ENCODE peak calls at places on chromosome 2, in nine cellular contexts. U is A549; E is CD8-positive, alpha-beta memory T cell; X is fibroblast of lung; O is AG04450; Y is IMR-90; A is brain microvascular endothelial cell; Q is adrenal gland; Z is cardiac muscle cell. J is an unnamed sample.

GRCh38 chr2:240615830-240616547 is 9.3 kb upstream of the GPR35 start:
- DNase-seq in U (no peak), E (no peak), X (no peak), O (no peak), Y (no peak), A (no peak), Q (peak; percentile 12), Z (no peak), J (no peak)

GRCh38 chr2:60939622-60940021 is 58.2 kb downstream of the REL start:
- DNase-seq in U (no peak), E (no peak), X (no peak), O (no peak), Y (no peak), A (no peak), Q (no peak), Z (no peak), J (no peak)

GRCh38 chr2:29317077-29317517 is 201.9 kb downstream of the CLIP4 start:
- DNase-seq in U (no peak), E (no peak), X (no peak), O (no peak), Y (no peak), A (no peak), Q (no peak), Z (peak; percentile 88), J (no peak)

GRCh38 chr2:133568172-133568571 is at the start of gene NCKAP5:
- DNase-seq in U (peak; percentile 38), E (no peak), X (peak; percentile 67), O (peak; percentile 43), Y (peak; percentile 82), A (peak; percentile 73), Q (no peak), Z (peak; percentile 13), J (no peak)

GRCh38 chr2:203535078-203535783 is at the start of gene RAPH1:
- DNase-seq in U (peak; percentile 77), E (peak; percentile 41), X (peak; percentile 84), O (peak; percentile 30), Y (peak; percentile 82), A (peak; percentile 87), Q (peak; percentile 83), Z (peak; percentile 90), J (peak; percentile 39)

GRCh38 chr2:25417715-25418369 is 76.1 kb upstream of the DNMT3A start:
- DNase-seq in U (no peak), E (no peak), X (no peak), O (no peak), Y (no peak), A (no peak), Q (no peak), Z (no peak), J (no peak)

GRCh38 chr2:96241901-96242611 is 23.7 kb downstream of the TMEM127 start:
- DNase-seq in U (no peak), E (peak; percentile 35), X (peak; percentile 24), O (peak; percentile 39), Y (peak; percentile 86), A (peak; percentile 60), Q (peak; percentile 74), Z (no peak), J (peak; percentile 34)

GRCh38 chr2:158818511-158818910 is 23.4 kb downstream of the DAPL1 start:
- DNase-seq in U (no peak), E (no peak), X (no peak), O (no peak), Y (no peak), A (peak; percentile 57), Q (no peak), Z (no peak), J (no peak)

GRCh38 chr2:46836295-46837111 is 79.1 kb downstream of the MCFD2 start:
- DNase-seq in U (no peak), E (no peak), X (no peak), O (no peak), Y (peak; percentile 73), A (no peak), Q (no peak), Z (no peak), J (no peak)

GRCh38 chr2:99373144-99373543 is 36.0 kb downstream of the EIF5B start:
- DNase-seq in U (no peak), E (no peak), X (no peak), O (no peak), Y (no peak), A (no peak), Q (no peak), Z (no peak), J (no peak)
- H3K4me3 ChIP-seq in U (no peak overlapping the region), E (no peak overlapping the region), X (no peak overlapping the region), O (no peak overlapping the region), Y (no peak overlapping the region), A (no peak overlapping the region), Q (no peak overlapping the region), Z (no peak overlapping the region), J (no peak overlapping the region)

GRCh38 chr2:70103531-70104061 is 16.3 kb downstream of the PCBP1 start:
- DNase-seq in U (no peak), E (peak; percentile 55), X (no peak), O (no peak), Y (no peak), A (no peak), Q (no peak), Z (no peak), J (no peak)
- H3K4me3 ChIP-seq in U (no peak overlapping the region), E (peak overlapping the region; percentile 42), X (no peak overlapping the region), O (no peak overlapping the region), Y (no peak overlapping the region), A (no peak overlapping the region), Q (no peak overlapping the region), Z (no peak overlapping the region), J (peak overlapping the region; percentile 35)

GRCh38 chr2:36554531-36554930 is 43.4 kb downstream of the FEZ2 start:
- DNase-seq in U (no peak), E (no peak), X (no peak), O (no peak), Y (no peak), A (no peak), Q (no peak), Z (no peak), J (no peak)
- H3K4me3 ChIP-seq in U (no peak overlapping the region), E (no peak overlapping the region), X (no peak overlapping the region), O (no peak overlapping the region), Y (no peak overlapping the region), A (no peak overlapping the region), Q (no peak overlapping the region), Z (no peak overlapping the region), J (no peak overlapping the region)

DNA sequence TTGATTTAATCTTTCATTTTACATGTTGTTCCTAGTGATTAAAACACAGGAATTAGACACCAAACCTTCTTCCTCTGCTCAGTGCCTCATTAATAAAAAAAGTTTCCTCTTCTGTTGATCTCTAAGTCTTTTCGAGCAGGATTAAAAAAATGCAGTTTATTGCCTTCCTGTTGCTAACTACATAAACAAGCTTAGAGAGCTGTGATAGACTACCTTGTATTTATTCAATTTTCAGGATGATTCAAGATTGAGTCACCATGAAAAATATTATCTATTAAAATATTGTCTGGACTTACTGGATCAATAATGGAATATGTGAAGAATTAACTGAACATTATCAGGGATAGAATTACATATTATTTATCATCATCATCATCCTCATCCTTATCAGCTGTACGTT is 1089.6 kb upstream of the CNTNAP5 start:
- DNase-seq in U (no peak), E (no peak), X (no peak), O (no peak), Y (no peak), A (no peak), Q (no peak), Z (no peak), J (no peak)
- H3K4me3 ChIP-seq in U (no peak overlapping the region), E (no peak overlapping the region), X (no peak overlapping the region), O (no peak overlapping the region), Y (no peak overlapping the region), A (no peak overlapping the region), Q (no peak overlapping the region), Z (no peak overlapping the region), J (no peak overlapping the region)

DNA sequence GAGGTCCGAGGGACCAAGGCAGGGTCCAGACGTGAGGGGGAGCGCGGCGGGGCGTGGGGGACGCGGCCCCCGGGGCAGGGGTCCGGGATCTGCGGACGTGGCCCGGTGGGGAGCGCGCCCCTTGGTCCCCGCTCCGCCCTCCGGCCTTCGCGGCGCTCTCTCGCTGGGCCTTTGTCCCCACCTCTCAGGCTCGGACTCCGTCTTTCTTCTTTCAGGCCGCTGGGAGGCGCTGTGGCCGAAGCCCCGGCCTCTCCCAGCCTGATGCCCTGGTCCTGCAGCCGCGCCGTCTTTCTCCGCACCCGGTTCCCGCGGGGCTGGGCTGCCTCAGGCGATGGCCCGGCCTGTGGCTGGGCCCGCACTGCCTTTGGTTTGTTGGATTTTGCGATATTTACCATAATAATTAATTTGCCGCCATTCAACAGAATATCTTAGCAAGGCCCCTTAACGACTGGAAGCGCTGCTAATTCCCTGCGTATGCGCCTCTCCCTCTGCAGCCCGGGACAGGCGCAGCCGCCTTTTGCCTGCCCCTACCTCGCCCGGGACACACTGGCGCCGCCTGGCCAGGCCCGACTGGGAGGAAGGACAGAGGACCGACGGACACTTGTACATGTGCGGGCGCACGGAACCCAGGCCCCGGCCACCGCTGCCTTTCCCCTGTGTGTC is 10.8 kb downstream of the SIX3 start:
- DNase-seq in U (peak; percentile 75), E (no peak), X (peak; percentile 62), O (no peak), Y (peak; percentile 34), A (peak; percentile 47), Q (peak; percentile 43), Z (peak; percentile 84), J (no peak)
- H3K4me3 ChIP-seq in U (peak overlapping the region; percentile 39), E (no peak overlapping the region), X (peak overlapping the region; percentile 28), O (peak overlapping the region; percentile 27), Y (no peak overlapping the region), A (peak overlapping the region; percentile 27), Q (peak overlapping the region; percentile 16), Z (peak overlapping the region; percentile 27), J (no peak overlapping the region)

GRCh38 chr2:6750389-6751158 is 115.1 kb downstream of the CMPK2 start:
- DNase-seq in U (no peak), E (no peak), X (no peak), O (no peak), Y (no peak), A (no peak), Q (no peak), Z (no peak), J (no peak)
- H3K4me3 ChIP-seq in U (no peak overlapping the region), E (no peak overlapping the region), X (no peak overlapping the region), O (no peak overlapping the region), Y (no peak overlapping the region), A (no peak overlapping the region), Q (no peak overlapping the region), Z (no peak overlapping the region), J (no peak overlapping the region)

DNA sequence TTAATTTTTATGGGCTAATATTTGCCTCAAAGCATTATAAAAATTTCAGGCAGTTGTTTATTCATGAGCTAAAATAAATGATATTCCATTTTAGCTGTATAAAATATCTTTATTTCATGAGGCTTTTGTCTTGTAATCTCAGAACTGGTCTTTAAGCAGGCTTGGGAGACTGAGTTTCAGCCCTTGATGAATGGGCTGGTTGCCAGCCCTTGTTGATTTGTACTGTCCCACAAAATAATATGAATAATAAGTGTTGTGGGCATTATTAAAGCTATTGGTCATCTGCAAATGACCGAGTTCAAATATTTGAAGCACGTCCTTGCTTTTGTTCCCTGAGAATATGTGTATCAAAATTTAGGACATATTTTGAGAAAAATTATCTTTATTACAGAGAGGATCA is 18.2 kb downstream of the INPP1 start:
- DNase-seq in U (no peak), E (no peak), X (no peak), O (no peak), Y (no peak), A (no peak), Q (no peak), Z (no peak), J (no peak)
- H3K4me3 ChIP-seq in U (no peak overlapping the region), E (no peak overlapping the region), X (no peak overlapping the region), O (no peak overlapping the region), Y (no peak overlapping the region), A (no peak overlapping the region), Q (no peak overlapping the region), Z (no peak overlapping the region), J (no peak overlapping the region)

J was measured in naive thymus-derived CD4-positive, alpha-beta T cell.